ENCODE peak calls at places on chromosomes 4 and X, in ten cellular contexts. One of them, this sample, is unnamed.
A peak's percentile ranks its signal among the peaks of the same experiment; 100 is the strongest.

GRCh38 chr4:188821500-188821899 is 682.3 kb downstream of the TRIML1 start:
- DNase-seq in kidney tubule cell: no peak
- DNase-seq in activated gamma-delta T cell treated with Interleukin-2 at 50 U/mL for 16 hours: no peak
- DNase-seq in MCF 10A: no peak
- DNase-seq in stimulated activated CD8-positive, alpha-beta memory T cell treated with anti-CD3 and anti-CD28 coated beads, Interleukin-15, amount 100 ng/mL, for 24 hours: no peak
- DNase-seq in astrocyte of the spinal cord: no peak
- DNase-seq in iPS-NIHi11: no peak
- DNase-seq in T-cell: no peak
- DNase-seq in activated CD8-positive, alpha-beta memory T cell treated with anti-CD3 and anti-CD28 coated beads for 24 hours: no peak
- DNase-seq in pons: no peak
- DNase-seq in this sample: no peak

GRCh38 chr4:109294006-109294405 is 8.5 kb downstream of the COL25A1 start:
- DNase-seq in stimulated activated CD8-positive, alpha-beta memory T cell treated with anti-CD3 and anti-CD28 coated beads, Interleukin-15, amount 100 ng/mL, for 24 hours: no peak
- DNase-seq in pons: no peak
- DNase-seq in astrocyte of the spinal cord: no peak
- DNase-seq in activated gamma-delta T cell treated with Interleukin-2 at 50 U/mL for 16 hours: no peak
- DNase-seq in activated CD8-positive, alpha-beta memory T cell treated with anti-CD3 and anti-CD28 coated beads for 24 hours: no peak
- DNase-seq in kidney tubule cell: peak; percentile 14
- DNase-seq in iPS-NIHi11: peak; percentile 37
- DNase-seq in T-cell: no peak
- DNase-seq in MCF 10A: peak; percentile 30
- DNase-seq in this sample: peak; percentile 25

GRCh38 chrX:64850371-64851082 is 125.7 kb downstream of the ZC4H2 start:
- DNase-seq in iPS-NIHi11: no peak
- DNase-seq in activated gamma-delta T cell treated with Interleukin-2 at 50 U/mL for 16 hours: peak; percentile 16
- DNase-seq in MCF 10A: no peak
- DNase-seq in activated CD8-positive, alpha-beta memory T cell treated with anti-CD3 and anti-CD28 coated beads for 24 hours: peak; percentile 63
- DNase-seq in kidney tubule cell: no peak
- DNase-seq in astrocyte of the spinal cord: no peak
- DNase-seq in pons: no peak
- DNase-seq in stimulated activated CD8-positive, alpha-beta memory T cell treated with anti-CD3 and anti-CD28 coated beads, Interleukin-15, amount 100 ng/mL, for 24 hours: no peak
- DNase-seq in T-cell: peak; percentile 35
- DNase-seq in this sample: no peak

GRCh38 chr4:79652232-79652631 is 244.2 kb upstream of the GK2 start:
- DNase-seq in activated CD8-positive, alpha-beta memory T cell treated with anti-CD3 and anti-CD28 coated beads for 24 hours: no peak
- DNase-seq in stimulated activated CD8-positive, alpha-beta memory T cell treated with anti-CD3 and anti-CD28 coated beads, Interleukin-15, amount 100 ng/mL, for 24 hours: no peak
- DNase-seq in astrocyte of the spinal cord: peak; percentile 53
- DNase-seq in MCF 10A: peak; percentile 43
- DNase-seq in pons: no peak
- DNase-seq in kidney tubule cell: peak; percentile 31
- DNase-seq in T-cell: no peak
- DNase-seq in iPS-NIHi11: no peak
- DNase-seq in activated gamma-delta T cell treated with Interleukin-2 at 50 U/mL for 16 hours: no peak
- DNase-seq in this sample: no peak

GRCh38 chrX:16416588-16416987 is 233.4 kb upstream of the S100G start:
- DNase-seq in stimulated activated CD8-positive, alpha-beta memory T cell treated with anti-CD3 and anti-CD28 coated beads, Interleukin-15, amount 100 ng/mL, for 24 hours: no peak
- DNase-seq in activated gamma-delta T cell treated with Interleukin-2 at 50 U/mL for 16 hours: no peak
- DNase-seq in activated CD8-positive, alpha-beta memory T cell treated with anti-CD3 and anti-CD28 coated beads for 24 hours: no peak
- DNase-seq in astrocyte of the spinal cord: no peak
- DNase-seq in iPS-NIHi11: no peak
- DNase-seq in pons: no peak
- DNase-seq in MCF 10A: no peak
- DNase-seq in kidney tubule cell: no peak
- DNase-seq in T-cell: no peak
- DNase-seq in this sample: no peak

GRCh38 chrX:129983575-129984131 is 1.2 kb downstream of the BCORL1 start:
- DNase-seq in activated gamma-delta T cell treated with Interleukin-2 at 50 U/mL for 16 hours: no peak
- DNase-seq in stimulated activated CD8-positive, alpha-beta memory T cell treated with anti-CD3 and anti-CD28 coated beads, Interleukin-15, amount 100 ng/mL, for 24 hours: no peak
- DNase-seq in T-cell: no peak
- DNase-seq in astrocyte of the spinal cord: no peak
- DNase-seq in iPS-NIHi11: peak; percentile 53
- DNase-seq in activated CD8-positive, alpha-beta memory T cell treated with anti-CD3 and anti-CD28 coated beads for 24 hours: peak; percentile 61
- DNase-seq in kidney tubule cell: no peak
- DNase-seq in pons: no peak
- DNase-seq in MCF 10A: no peak
- DNase-seq in this sample: no peak

GRCh38 chrX:25344191-25344936 is 328.6 kb upstream of the ARX start:
- DNase-seq in activated CD8-positive, alpha-beta memory T cell treated with anti-CD3 and anti-CD28 coated beads for 24 hours: no peak
- DNase-seq in MCF 10A: peak; percentile 54
- DNase-seq in pons: no peak
- DNase-seq in kidney tubule cell: peak; percentile 62
- DNase-seq in T-cell: no peak
- DNase-seq in iPS-NIHi11: no peak
- DNase-seq in activated gamma-delta T cell treated with Interleukin-2 at 50 U/mL for 16 hours: no peak
- DNase-seq in stimulated activated CD8-positive, alpha-beta memory T cell treated with anti-CD3 and anti-CD28 coated beads, Interleukin-15, amount 100 ng/mL, for 24 hours: no peak
- DNase-seq in astrocyte of the spinal cord: no peak
- DNase-seq in this sample: no peak

GRCh38 chr4:67879486-67879885 is 4.3 kb downstream of the TMPRSS11D start:
- DNase-seq in astrocyte of the spinal cord: no peak
- DNase-seq in iPS-NIHi11: no peak
- DNase-seq in activated CD8-positive, alpha-beta memory T cell treated with anti-CD3 and anti-CD28 coated beads for 24 hours: no peak
- DNase-seq in T-cell: no peak
- DNase-seq in stimulated activated CD8-positive, alpha-beta memory T cell treated with anti-CD3 and anti-CD28 coated beads, Interleukin-15, amount 100 ng/mL, for 24 hours: no peak
- DNase-seq in pons: no peak
- DNase-seq in kidney tubule cell: no peak
- DNase-seq in MCF 10A: no peak
- DNase-seq in activated gamma-delta T cell treated with Interleukin-2 at 50 U/mL for 16 hours: no peak
- DNase-seq in this sample: peak; percentile 55

GRCh38 chrX:132877954-132878536 is 80.4 kb downstream of the HS6ST2 start:
- DNase-seq in pons: no peak
- DNase-seq in activated gamma-delta T cell treated with Interleukin-2 at 50 U/mL for 16 hours: no peak
- DNase-seq in iPS-NIHi11: no peak
- DNase-seq in kidney tubule cell: no peak
- DNase-seq in MCF 10A: no peak
- DNase-seq in T-cell: no peak
- DNase-seq in stimulated activated CD8-positive, alpha-beta memory T cell treated with anti-CD3 and anti-CD28 coated beads, Interleukin-15, amount 100 ng/mL, for 24 hours: no peak
- DNase-seq in activated CD8-positive, alpha-beta memory T cell treated with anti-CD3 and anti-CD28 coated beads for 24 hours: no peak
- DNase-seq in astrocyte of the spinal cord: no peak
- DNase-seq in this sample: no peak

GRCh38 chr4:75494563-75494962 is 19.6 kb downstream of the RCHY1 start:
- DNase-seq in astrocyte of the spinal cord: peak; percentile 54
- DNase-seq in stimulated activated CD8-positive, alpha-beta memory T cell treated with anti-CD3 and anti-CD28 coated beads, Interleukin-15, amount 100 ng/mL, for 24 hours: no peak
- DNase-seq in pons: peak; percentile 66
- DNase-seq in iPS-NIHi11: no peak
- DNase-seq in activated CD8-positive, alpha-beta memory T cell treated with anti-CD3 and anti-CD28 coated beads for 24 hours: no peak
- DNase-seq in kidney tubule cell: no peak
- DNase-seq in T-cell: no peak
- DNase-seq in MCF 10A: peak; percentile 82
- DNase-seq in activated gamma-delta T cell treated with Interleukin-2 at 50 U/mL for 16 hours: no peak
- DNase-seq in this sample: no peak

GRCh38 chr4:23856630-23857029 is 33.2 kb downstream of the PPARGC1A start:
- DNase-seq in MCF 10A: peak; percentile 19
- DNase-seq in T-cell: no peak
- DNase-seq in activated CD8-positive, alpha-beta memory T cell treated with anti-CD3 and anti-CD28 coated beads for 24 hours: no peak
- DNase-seq in kidney tubule cell: peak; percentile 63
- DNase-seq in activated gamma-delta T cell treated with Interleukin-2 at 50 U/mL for 16 hours: no peak
- DNase-seq in stimulated activated CD8-positive, alpha-beta memory T cell treated with anti-CD3 and anti-CD28 coated beads, Interleukin-15, amount 100 ng/mL, for 24 hours: no peak
- DNase-seq in pons: no peak
- DNase-seq in iPS-NIHi11: no peak
- DNase-seq in astrocyte of the spinal cord: no peak
- DNase-seq in this sample: peak; percentile 17

GRCh38 chr4:89204624-89205023 is 93.3 kb downstream of the TIGD2 start:
- DNase-seq in pons: no peak
- DNase-seq in activated CD8-positive, alpha-beta memory T cell treated with anti-CD3 and anti-CD28 coated beads for 24 hours: no peak
- DNase-seq in iPS-NIHi11: no peak
- DNase-seq in T-cell: no peak
- DNase-seq in MCF 10A: peak; percentile 58
- DNase-seq in kidney tubule cell: no peak
- DNase-seq in astrocyte of the spinal cord: peak; percentile 32
- DNase-seq in stimulated activated CD8-positive, alpha-beta memory T cell treated with anti-CD3 and anti-CD28 coated beads, Interleukin-15, amount 100 ng/mL, for 24 hours: no peak
- DNase-seq in activated gamma-delta T cell treated with Interleukin-2 at 50 U/mL for 16 hours: no peak
- DNase-seq in this sample: no peak

GRCh38 chrX:52577464-52578173 is 60.8 kb upstream of the XAGE1B start:
- DNase-seq in pons: no peak
- DNase-seq in activated CD8-positive, alpha-beta memory T cell treated with anti-CD3 and anti-CD28 coated beads for 24 hours: no peak
- DNase-seq in stimulated activated CD8-positive, alpha-beta memory T cell treated with anti-CD3 and anti-CD28 coated beads, Interleukin-15, amount 100 ng/mL, for 24 hours: no peak
- DNase-seq in MCF 10A: no peak
- DNase-seq in T-cell: no peak
- DNase-seq in iPS-NIHi11: no peak
- DNase-seq in kidney tubule cell: peak; percentile 29
- DNase-seq in astrocyte of the spinal cord: no peak
- DNase-seq in activated gamma-delta T cell treated with Interleukin-2 at 50 U/mL for 16 hours: no peak
- DNase-seq in this sample: no peak

GRCh38 chrX:154378059-154378798 is 866 bp upstream of the EMD start:
- DNase-seq in T-cell: peak; percentile 26
- DNase-seq in astrocyte of the spinal cord: peak; percentile 51
- DNase-seq in iPS-NIHi11: no peak
- DNase-seq in pons: peak; percentile 23
- DNase-seq in activated gamma-delta T cell treated with Interleukin-2 at 50 U/mL for 16 hours: no peak
- DNase-seq in activated CD8-positive, alpha-beta memory T cell treated with anti-CD3 and anti-CD28 coated beads for 24 hours: no peak
- DNase-seq in kidney tubule cell: peak; percentile 52
- DNase-seq in stimulated activated CD8-positive, alpha-beta memory T cell treated with anti-CD3 and anti-CD28 coated beads, Interleukin-15, amount 100 ng/mL, for 24 hours: peak; percentile 72
- DNase-seq in MCF 10A: peak; percentile 55
- DNase-seq in this sample: no peak

GRCh38 chrX:142233400-142233799 is 28.3 kb upstream of the MAGEC2 start:
- DNase-seq in stimulated activated CD8-positive, alpha-beta memory T cell treated with anti-CD3 and anti-CD28 coated beads, Interleukin-15, amount 100 ng/mL, for 24 hours: no peak
- DNase-seq in activated gamma-delta T cell treated with Interleukin-2 at 50 U/mL for 16 hours: no peak
- DNase-seq in astrocyte of the spinal cord: no peak
- DNase-seq in pons: no peak
- DNase-seq in MCF 10A: no peak
- DNase-seq in activated CD8-positive, alpha-beta memory T cell treated with anti-CD3 and anti-CD28 coated beads for 24 hours: no peak
- DNase-seq in iPS-NIHi11: peak; percentile 21
- DNase-seq in T-cell: no peak
- DNase-seq in kidney tubule cell: no peak
- DNase-seq in this sample: no peak

GRCh38 chr4:5747746-5748365 is 36.9 kb downstream of the EVC start:
- DNase-seq in activated CD8-positive, alpha-beta memory T cell treated with anti-CD3 and anti-CD28 coated beads for 24 hours: peak; percentile 24
- DNase-seq in iPS-NIHi11: no peak
- DNase-seq in stimulated activated CD8-positive, alpha-beta memory T cell treated with anti-CD3 and anti-CD28 coated beads, Interleukin-15, amount 100 ng/mL, for 24 hours: no peak
- DNase-seq in T-cell: no peak
- DNase-seq in pons: no peak
- DNase-seq in MCF 10A: no peak
- DNase-seq in activated gamma-delta T cell treated with Interleukin-2 at 50 U/mL for 16 hours: no peak
- DNase-seq in astrocyte of the spinal cord: peak; percentile 96
- DNase-seq in kidney tubule cell: peak; percentile 95
- DNase-seq in this sample: peak; percentile 95

GRCh38 chrX:4150259-4150658 is 436.8 kb upstream of the PRKX start:
- DNase-seq in iPS-NIHi11: no peak
- DNase-seq in pons: no peak
- DNase-seq in stimulated activated CD8-positive, alpha-beta memory T cell treated with anti-CD3 and anti-CD28 coated beads, Interleukin-15, amount 100 ng/mL, for 24 hours: no peak
- DNase-seq in activated CD8-positive, alpha-beta memory T cell treated with anti-CD3 and anti-CD28 coated beads for 24 hours: no peak
- DNase-seq in MCF 10A: no peak
- DNase-seq in activated gamma-delta T cell treated with Interleukin-2 at 50 U/mL for 16 hours: no peak
- DNase-seq in T-cell: no peak
- DNase-seq in kidney tubule cell: no peak
- DNase-seq in astrocyte of the spinal cord: no peak
- DNase-seq in this sample: no peak

GRCh38 chrX:14758029-14758491 is 114.8 kb downstream of the FANCB start:
- DNase-seq in astrocyte of the spinal cord: no peak
- DNase-seq in stimulated activated CD8-positive, alpha-beta memory T cell treated with anti-CD3 and anti-CD28 coated beads, Interleukin-15, amount 100 ng/mL, for 24 hours: no peak
- DNase-seq in activated CD8-positive, alpha-beta memory T cell treated with anti-CD3 and anti-CD28 coated beads for 24 hours: no peak
- DNase-seq in activated gamma-delta T cell treated with Interleukin-2 at 50 U/mL for 16 hours: no peak
- DNase-seq in MCF 10A: no peak
- DNase-seq in kidney tubule cell: no peak
- DNase-seq in iPS-NIHi11: no peak
- DNase-seq in T-cell: no peak
- DNase-seq in pons: no peak
- DNase-seq in this sample: no peak

GRCh38 chr4:139898293-139898692 is 232.7 kb downstream of the MGST2 start:
- DNase-seq in kidney tubule cell: no peak
- DNase-seq in astrocyte of the spinal cord: no peak
- DNase-seq in stimulated activated CD8-positive, alpha-beta memory T cell treated with anti-CD3 and anti-CD28 coated beads, Interleukin-15, amount 100 ng/mL, for 24 hours: no peak
- DNase-seq in T-cell: no peak
- DNase-seq in pons: no peak
- DNase-seq in iPS-NIHi11: no peak
- DNase-seq in activated gamma-delta T cell treated with Interleukin-2 at 50 U/mL for 16 hours: no peak
- DNase-seq in MCF 10A: no peak
- DNase-seq in activated CD8-positive, alpha-beta memory T cell treated with anti-CD3 and anti-CD28 coated beads for 24 hours: no peak
- DNase-seq in this sample: no peak

GRCh38 chrX:8179653-8180052 is 8.6 kb upstream of the VCX2 start:
- DNase-seq in kidney tubule cell: no peak
- DNase-seq in activated gamma-delta T cell treated with Interleukin-2 at 50 U/mL for 16 hours: no peak
- DNase-seq in MCF 10A: peak; percentile 14
- DNase-seq in iPS-NIHi11: peak; percentile 10
- DNase-seq in stimulated activated CD8-positive, alpha-beta memory T cell treated with anti-CD3 and anti-CD28 coated beads, Interleukin-15, amount 100 ng/mL, for 24 hours: no peak
- DNase-seq in T-cell: no peak
- DNase-seq in astrocyte of the spinal cord: peak; percentile 5
- DNase-seq in pons: peak; percentile 3
- DNase-seq in activated CD8-positive, alpha-beta memory T cell treated with anti-CD3 and anti-CD28 coated beads for 24 hours: no peak
- DNase-seq in this sample: peak; percentile 6

GRCh38 chrX:109782994-109783711 is 50.1 kb upstream of the ACSL4 start:
- DNase-seq in activated CD8-positive, alpha-beta memory T cell treated with anti-CD3 and anti-CD28 coated beads for 24 hours: no peak
- DNase-seq in iPS-NIHi11: no peak
- DNase-seq in pons: no peak
- DNase-seq in kidney tubule cell: no peak
- DNase-seq in activated gamma-delta T cell treated with Interleukin-2 at 50 U/mL for 16 hours: no peak
- DNase-seq in T-cell: no peak
- DNase-seq in stimulated activated CD8-positive, alpha-beta memory T cell treated with anti-CD3 and anti-CD28 coated beads, Interleukin-15, amount 100 ng/mL, for 24 hours: no peak
- DNase-seq in MCF 10A: no peak
- DNase-seq in astrocyte of the spinal cord: no peak
- DNase-seq in this sample: no peak

GRCh38 chr4:32562010-32562409 is 1841.8 kb downstream of the PCDH7 start:
- DNase-seq in stimulated activated CD8-positive, alpha-beta memory T cell treated with anti-CD3 and anti-CD28 coated beads, Interleukin-15, amount 100 ng/mL, for 24 hours: no peak
- DNase-seq in T-cell: no peak
- DNase-seq in MCF 10A: no peak
- DNase-seq in activated CD8-positive, alpha-beta memory T cell treated with anti-CD3 and anti-CD28 coated beads for 24 hours: no peak
- DNase-seq in pons: no peak
- DNase-seq in iPS-NIHi11: no peak
- DNase-seq in activated gamma-delta T cell treated with Interleukin-2 at 50 U/mL for 16 hours: no peak
- DNase-seq in astrocyte of the spinal cord: no peak
- DNase-seq in kidney tubule cell: no peak
- DNase-seq in this sample: no peak

GRCh38 chr4:149296503-149296902 is 519.1 kb downstream of the IQCM start:
- DNase-seq in kidney tubule cell: peak; percentile 81
- DNase-seq in stimulated activated CD8-positive, alpha-beta memory T cell treated with anti-CD3 and anti-CD28 coated beads, Interleukin-15, amount 100 ng/mL, for 24 hours: no peak
- DNase-seq in activated CD8-positive, alpha-beta memory T cell treated with anti-CD3 and anti-CD28 coated beads for 24 hours: no peak
- DNase-seq in astrocyte of the spinal cord: peak; percentile 7
- DNase-seq in MCF 10A: no peak
- DNase-seq in activated gamma-delta T cell treated with Interleukin-2 at 50 U/mL for 16 hours: no peak
- DNase-seq in T-cell: no peak
- DNase-seq in pons: no peak
- DNase-seq in iPS-NIHi11: peak; percentile 25
- DNase-seq in this sample: no peak

GRCh38 chr4:88880001-88880400 is 177.0 kb downstream of the FAM13A start:
- DNase-seq in activated CD8-positive, alpha-beta memory T cell treated with anti-CD3 and anti-CD28 coated beads for 24 hours: no peak
- DNase-seq in kidney tubule cell: no peak
- DNase-seq in stimulated activated CD8-positive, alpha-beta memory T cell treated with anti-CD3 and anti-CD28 coated beads, Interleukin-15, amount 100 ng/mL, for 24 hours: no peak
- DNase-seq in pons: no peak
- DNase-seq in activated gamma-delta T cell treated with Interleukin-2 at 50 U/mL for 16 hours: no peak
- DNase-seq in MCF 10A: no peak
- DNase-seq in astrocyte of the spinal cord: peak; percentile 50
- DNase-seq in iPS-NIHi11: no peak
- DNase-seq in T-cell: no peak
- DNase-seq in this sample: no peak

This sample was measured in cardiac muscle cell.